ENCODE peak calls at places on chromosomes 3 and 15, in seven cellular contexts. I is IMR-90, K is fibroblast of lung, M is small intestine, P is psoas muscle, S is uterus, A is tibial artery. Q is an unnamed sample.
A peak's percentile ranks its signal among the peaks of the same experiment; 100 is the strongest.

GRCh38 chr3:61043156-61043555 is 208.1 kb downstream of the FHIT start:
- DNase-seq in I (no peak), K (no peak), M (no peak), P (no peak), S (no peak), A (no peak), Q (no peak)

GRCh38 chr3:186180891-186181471 is 72.1 kb upstream of the ETV5 start:
- DNase-seq in I (no peak), K (no peak), M (no peak), P (no peak), S (no peak), A (no peak), Q (no peak)

GRCh38 chr3:53046171-53047170 is 598 bp upstream of the SFMBT1 start:
- DNase-seq in I (peak; percentile 11), K (peak; percentile 27), M (peak; percentile 48), P (peak; percentile 54), S (peak; percentile 36), A (peak; percentile 54), Q (peak; percentile 54)

GRCh38 chr15:92693922-92694331 is 38.4 kb upstream of the FAM174B start:
- DNase-seq in I (peak; percentile 3), K (peak; percentile 23), M (no peak), P (no peak), S (no peak), A (no peak), Q (no peak)

GRCh38 chr3:33660035-33660434 is 58.0 kb downstream of the CLASP2 start:
- DNase-seq in I (no peak), K (no peak), M (no peak), P (no peak), S (no peak), A (no peak), Q (no peak)

GRCh38 chr3:132641837-132642538 is 17.6 kb downstream of the ACAD11 start:
- DNase-seq in I (peak; percentile 67), K (peak; percentile 76), M (peak; percentile 43), P (no peak), S (no peak), A (no peak), Q (no peak)

GRCh38 chr15:89346516-89346915 is 11.9 kb upstream of the POLG start:
- DNase-seq in I (no peak), K (no peak), M (no peak), P (no peak), S (no peak), A (no peak), Q (no peak)

GRCh38 chr15:67030036-67030762 is 35.2 kb upstream of the SMAD3 start:
- DNase-seq in I (no peak), K (no peak), M (peak; percentile 60), P (no peak), S (no peak), A (no peak), Q (no peak)

GRCh38 chr3:102179321-102180290 is 255.2 kb upstream of the ZPLD1 start:
- DNase-seq in I (peak; percentile 58), K (peak; percentile 31), M (peak; percentile 30), P (no peak), S (no peak), A (no peak), Q (no peak)

GRCh38 chr3:62665627-62666433 is 209.4 kb downstream of the CADPS start:
- DNase-seq in I (peak; percentile 18), K (peak; percentile 68), M (peak; percentile 82), P (peak; percentile 30), S (no peak), A (peak; percentile 74), Q (peak; percentile 52)

GRCh38 chr15:32715276-32715675 is 2.5 kb upstream of the GREM1 start:
- DNase-seq in I (peak; percentile 91), K (peak; percentile 27), M (no peak), P (no peak), S (no peak), A (no peak), Q (no peak)

GRCh38 chr15:45110256-45110820 is 3.6 kb downstream of the DUOX2 start:
- DNase-seq in I (no peak), K (no peak), M (no peak), P (no peak), S (no peak), A (no peak), Q (no peak)

GRCh38 chr3:72595927-72596610 is 252.2 kb downstream of the SHQ1 start:
- DNase-seq in I (no peak), K (no peak), M (no peak), P (no peak), S (no peak), A (no peak), Q (no peak)

GRCh38 chr15:87846746-87847145 is 409.8 kb downstream of the NTRK3 start:
- DNase-seq in I (no peak), K (no peak), M (no peak), P (no peak), S (no peak), A (no peak), Q (no peak)

GRCh38 chr3:166291510-166291909 is 454.3 kb upstream of the BCHE start:
- DNase-seq in I (no peak), K (no peak), M (no peak), P (no peak), S (no peak), A (no peak), Q (no peak)

GRCh38 chr3:54083901-54084300 is 38.5 kb upstream of the CACNA2D3 start:
- DNase-seq in I (no peak), K (no peak), M (no peak), P (no peak), S (no peak), A (no peak), Q (no peak)

GRCh38 chr3:81684739-81685395 is 76.6 kb downstream of the GBE1 start:
- DNase-seq in I (peak; percentile 27), K (peak; percentile 20), M (peak; percentile 74), P (no peak), S (no peak), A (no peak), Q (no peak)

GRCh38 chr3:18438586-18438985 is 13.4 kb upstream of the SATB1 start:
- DNase-seq in I (no peak), K (no peak), M (no peak), P (no peak), S (no peak), A (no peak), Q (peak; percentile 24)

GRCh38 chr15:77768107-77768506 is 135.4 kb upstream of the LINGO1 start:
- DNase-seq in I (no peak), K (no peak), M (no peak), P (no peak), S (no peak), A (no peak), Q (no peak)

GRCh38 chr15:42593143-42593542 is 17.7 kb downstream of the STARD9 start:
- DNase-seq in I (peak; percentile 21), K (no peak), M (no peak), P (peak; percentile 43), S (peak; percentile 46), A (peak; percentile 72), Q (peak; percentile 61)

GRCh38 chr3:63597019-63597418 is 55.5 kb upstream of the SNTN start:
- DNase-seq in I (no peak), K (no peak), M (no peak), P (no peak), S (no peak), A (no peak), Q (no peak)

GRCh38 chr3:72891053-72891855 is 3.4 kb downstream of the GXYLT2 start:
- DNase-seq in I (peak; percentile 100), K (peak; percentile 97), M (no peak), P (peak; percentile 52), S (peak; percentile 81), A (no peak), Q (peak; percentile 66)

DNA sequence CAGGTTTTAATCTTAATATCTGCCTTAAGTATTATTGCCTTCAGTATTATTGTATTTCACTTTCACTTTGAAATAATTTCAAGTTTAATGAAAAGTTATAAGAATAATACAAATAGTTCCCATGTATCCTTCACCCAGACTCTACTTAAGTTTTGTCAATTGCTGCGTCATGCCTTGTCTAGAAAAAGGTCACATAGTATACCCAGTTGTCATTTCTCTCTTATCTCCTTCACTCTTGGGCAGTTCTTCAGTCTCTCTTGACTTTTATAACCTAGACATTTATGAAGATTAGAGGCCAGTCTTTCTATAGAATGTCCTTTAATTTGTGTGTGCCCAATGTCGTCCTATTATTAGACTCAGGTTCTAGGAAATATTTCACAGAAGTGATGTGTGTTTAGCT is 367.7 kb downstream of the LSAMP start:
- DNase-seq in I (no peak), K (no peak), M (no peak), P (no peak), S (no peak), A (no peak), Q (no peak)
- H3K4me1 ChIP-seq in I (no peaks in the 10 kb centered on the region), K (no peaks in the 10 kb centered on the region), M (no peaks in the 10 kb centered on the region), P (no peaks in the 10 kb centered on the region), S (no peaks in the 10 kb centered on the region), A (no peaks in the 10 kb centered on the region), Q (no peaks in the 10 kb centered on the region)

DNA sequence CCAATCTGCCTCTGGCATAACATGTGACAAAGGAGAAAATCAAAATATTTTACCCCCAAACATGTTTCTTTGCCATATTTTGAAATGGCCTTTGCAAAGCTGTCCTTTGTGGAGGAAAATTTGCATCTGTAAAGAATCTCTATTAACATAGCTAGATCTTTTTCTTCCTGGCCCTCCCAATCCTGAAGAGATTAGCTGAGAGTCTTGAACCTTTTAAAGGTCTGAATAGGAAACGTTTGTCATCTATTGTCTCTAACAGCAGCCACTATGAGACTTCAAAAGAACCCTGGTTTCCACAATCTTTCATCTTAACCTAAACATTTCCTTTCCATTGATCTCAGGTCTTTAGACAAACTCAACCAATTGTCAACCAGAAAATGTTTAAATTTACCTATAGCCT is 520.9 kb upstream of the TGFBR2 start:
- DNase-seq in I (no peak), K (no peak), M (no peak), P (no peak), S (no peak), A (no peak), Q (no peak)
- H3K4me3 ChIP-seq in I (no peak overlapping the region), K (no peak overlapping the region), M (no peak overlapping the region), P (no peak overlapping the region), S (no peak overlapping the region), A (no peak overlapping the region), Q (no peak overlapping the region)

DNA sequence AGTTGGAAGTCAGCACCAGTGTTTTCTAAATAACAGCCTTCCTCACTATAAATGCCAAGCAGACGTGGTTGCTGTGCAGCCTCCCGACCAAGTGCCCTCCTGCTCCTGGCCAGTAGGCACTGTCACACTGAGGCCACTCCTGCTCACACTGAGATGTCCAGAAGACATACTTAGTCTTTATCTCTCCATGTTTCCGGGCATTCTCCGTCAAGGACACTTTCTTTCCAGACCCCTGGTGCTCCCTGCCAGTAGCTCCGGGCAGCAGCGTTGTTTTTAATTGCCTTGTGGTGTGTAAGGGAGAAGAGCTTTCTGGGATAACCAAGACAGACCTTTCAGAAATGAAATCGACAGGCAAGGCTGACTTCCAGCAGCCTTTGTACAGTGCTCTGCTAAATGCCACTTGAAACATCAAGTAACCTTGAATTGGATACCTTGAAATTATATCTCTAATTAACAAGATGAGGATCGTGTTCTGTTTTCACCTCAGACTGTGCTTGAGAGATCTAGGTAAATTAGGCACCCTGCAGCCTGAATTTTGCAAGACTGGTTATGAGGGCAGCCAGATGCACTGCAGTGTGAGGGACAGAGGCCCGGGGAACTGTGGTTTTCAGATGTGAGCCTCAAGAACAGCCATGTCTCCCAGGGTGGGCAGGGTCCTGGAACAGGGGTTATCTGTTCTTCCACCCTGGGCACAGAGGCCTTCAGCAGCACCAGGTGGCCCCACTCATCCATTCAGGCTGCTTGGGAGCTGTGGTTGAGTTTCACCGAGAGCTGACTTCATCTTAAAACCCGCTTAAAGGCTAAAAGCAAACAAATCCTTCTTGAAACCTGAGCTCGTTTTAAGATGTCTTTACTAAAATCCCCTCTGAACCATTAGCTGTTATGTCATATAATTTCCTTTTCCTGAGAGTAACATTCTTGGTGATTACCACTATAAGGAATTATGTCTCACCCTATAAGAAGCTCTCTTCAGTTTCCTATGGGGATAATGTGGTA is 105.6 kb upstream of the IL12A start:
- DNase-seq in I (peak; percentile 97), K (peak; percentile 81), M (no peak), P (no peak), S (no peak), A (no peak), Q (no peak)
- H3K4me1 ChIP-seq in I (peaks cover 17% of the 10 kb centered on the region), K (peaks cover 22% of the 10 kb centered on the region), M (no peaks in the 10 kb centered on the region), P (peaks cover 70% of the 10 kb centered on the region), S (peaks cover 4% of the 10 kb centered on the region), A (peaks cover 29% of the 10 kb centered on the region), Q (peaks cover 90% of the 10 kb centered on the region)

GRCh38 chr15:85584791-85585360 is 204.5 kb downstream of the AKAP13 start:
- DNase-seq in I (no peak), K (no peak), M (no peak), P (no peak), S (no peak), A (no peak), Q (no peak)
- H3K4me3 ChIP-seq in I (no peak overlapping the region), K (no peak overlapping the region), M (peak overlapping the region; percentile 41), P (peak overlapping the region; percentile 69), S (no peak overlapping the region), A (no peak overlapping the region), Q (peak overlapping the region; percentile 55)

Q was measured in heart left ventricle.